ENCODE peak calls at places on chromosomes 11 and 22, in five cellular contexts. D is CD8-positive, alpha-beta memory T cell; S is stomach; L is BE2C; U is PC-3. E is an unnamed sample. For H3K4me1, the result is how much of the 10 kb centered on the place peaks cover.

GRCh38 chr11:114277637-114278341 is 18.4 kb upstream of the NNMT start:
- DNase-seq in D (no peak), U (no peak), S (no peak), L (no peak), E (no peak)

GRCh38 chr11:86610559-86611341 is 61.7 kb downstream of the ME3 start:
- DNase-seq in L (peak), U (peak), S (no peak), D (no peak), E (no peak)

GRCh38 chr11:82527185-82527584 is 206.5 kb downstream of the FAM181B start:
- DNase-seq in L (no peak), S (no peak), D (no peak), U (no peak), E (no peak)

GRCh38 chr11:83008581-83008923 is 63.1 kb downstream of the RAB30 start:
- DNase-seq in D (no peak), U (no peak), L (no peak), S (no peak), E (peak)

GRCh38 chr11:24511518-24511917 is 14.7 kb downstream of the LUZP2 start:
- DNase-seq in D (no peak), L (no peak), S (no peak), U (peak), E (no peak)

GRCh38 chr11:19225599-19225998 is 15.1 kb downstream of the E2F8 start:
- DNase-seq in S (no peak), D (no peak), L (no peak), U (no peak), E (no peak)

GRCh38 chr11:73085189-73085875 is 56.8 kb downstream of the FCHSD2 start:
- DNase-seq in D (no peak), L (no peak), U (peak), S (no peak), E (no peak)

GRCh38 chr11:58301576-58301975 is 33.5 kb upstream of the OR10W1 start:
- DNase-seq in D (no peak), L (no peak), S (no peak), U (peak), E (no peak)

GRCh38 chr22:24380220-24381218 is 46.9 kb upstream of the ADORA2A start:
- DNase-seq in D (no peak), L (peak), S (no peak), U (no peak), E (no peak)

GRCh38 chr11:72589802-72590761 is 84.1 kb downstream of the PDE2A start:
- DNase-seq in L (peak), S (peak), D (peak), U (peak), E (no peak)

GRCh38 chr11:27328602-27329001 is 34.4 kb downstream of the CCDC34 start:
- DNase-seq in U (no peak), L (no peak), D (no peak), S (no peak), E (no peak)

GRCh38 chr11:95084509-95084908 is 5.1 kb upstream of the ENDOD1 start:
- DNase-seq in L (no peak), S (no peak), D (no peak), U (peak), E (no peak)

GRCh38 chr11:85821636-85822035 is 10.7 kb upstream of the SYTL2 start:
- DNase-seq in S (peak), L (no peak), D (no peak), U (peak), E (no peak)

GRCh38 chr22:22344430-22344829 is 99.8 kb downstream of the VPREB1 start:
- DNase-seq in D (no peak), S (no peak), U (no peak), L (no peak), E (no peak)

GRCh38 chr11:118002541-118003019 is 16.4 kb downstream of the IL10RA start:
- DNase-seq in S (no peak), U (no peak), L (no peak), D (no peak), E (no peak)

GRCh38 chr11:33692013-33692504 is 8.6 kb downstream of the C11orf91 start:
- DNase-seq in D (no peak), U (peak), S (peak), L (no peak), E (peak)

GRCh38 chr11:61683961-61684869 is 4.0 kb downstream of the DAGLA start:
- DNase-seq in U (no peak), D (no peak), L (no peak), S (no peak), E (peak)

GRCh38 chr22:24069721-24070120 is 58.6 kb downstream of the CABIN1 start:
- DNase-seq in L (no peak), D (no peak), U (no peak), S (no peak), E (no peak)

GRCh38 chr22:47071812-47072641 is 309.6 kb downstream of the TBC1D22A start:
- DNase-seq in S (no peak), D (no peak), L (no peak), U (no peak), E (no peak)

GRCh38 chr11:128658499-128658898 is 35.4 kb upstream of the FLI1 start:
- DNase-seq in U (no peak), S (no peak), D (no peak), L (no peak), E (no peak)

GRCh38 chr22:39612811-39613548 is 42.4 kb downstream of the CACNA1I start:
- DNase-seq in U (no peak), L (no peak), D (no peak), S (no peak), E (no peak)

GRCh38 chr22:31932863-31933262 is 11.5 kb upstream of the YWHAH start:
- DNase-seq in U (no peak), D (no peak), S (no peak), L (no peak), E (no peak)

GRCh38 chr11:95541715-95542114 is 247.9 kb downstream of the FAM76B start:
- DNase-seq in D (no peak), U (no peak), L (no peak), S (no peak), E (no peak)

GRCh38 chr11:83223457-83223856 is 29.9 kb downstream of the ANKRD42 start:
- DNase-seq in D (no peak), S (no peak), L (no peak), U (no peak), E (no peak)

GRCh38 chr11:118010738-118011461 is 24.7 kb downstream of the IL10RA start:
- DNase-seq in D (no peak), U (no peak), L (no peak), S (peak), E (no peak)

GRCh38 chr11:67644042-67644441 is 4.5 kb upstream of the TBX10 start:
- DNase-seq in U (peak), L (no peak), D (no peak), S (no peak), E (no peak)

GRCh38 chr11:117882539-117882938 is 6.1 kb upstream of the FXYD6 start:
- DNase-seq in S (no peak), U (no peak), D (no peak), L (peak), E (peak)

GRCh38 chr11:128508785-128509518 is 78.4 kb downstream of the ETS1 start:
- DNase-seq in U (peak), L (no peak), S (no peak), D (no peak), E (no peak)

GRCh38 chr11:112617977-112618829 is 343.0 kb upstream of the NCAM1 start:
- DNase-seq in L (peak), D (no peak), S (no peak), U (no peak), E (no peak)

GRCh38 chr11:130634981-130635473 is 186.6 kb downstream of the ADAMTS15 start:
- DNase-seq in S (no peak), L (no peak), D (no peak), U (peak), E (no peak)

GRCh38 chr11:693887-694562 is 997 bp downstream of the DEAF1 start:
- DNase-seq in L (no peak), S (no peak), D (no peak), U (no peak), E (no peak)

GRCh38 chr11:28089378-28089777 is 18.6 kb downstream of the KIF18A start:
- DNase-seq in U (peak), L (no peak), D (no peak), S (no peak), E (no peak)

GRCh38 chr22:21015051-21016006 is at the start of gene P2RX6:
- DNase-seq in L (no peak), S (no peak), U (peak), D (no peak), E (no peak)

GRCh38 chr11:120811731-120812130 is 212.2 kb upstream of the TBCEL start:
- DNase-seq in D (no peak), L (no peak), S (no peak), U (peak), E (no peak)

GRCh38 chr11:24513837-24514594 is 17.2 kb downstream of the LUZP2 start:
- DNase-seq in D (no peak), U (peak), L (no peak), S (no peak), E (no peak)

DNA sequence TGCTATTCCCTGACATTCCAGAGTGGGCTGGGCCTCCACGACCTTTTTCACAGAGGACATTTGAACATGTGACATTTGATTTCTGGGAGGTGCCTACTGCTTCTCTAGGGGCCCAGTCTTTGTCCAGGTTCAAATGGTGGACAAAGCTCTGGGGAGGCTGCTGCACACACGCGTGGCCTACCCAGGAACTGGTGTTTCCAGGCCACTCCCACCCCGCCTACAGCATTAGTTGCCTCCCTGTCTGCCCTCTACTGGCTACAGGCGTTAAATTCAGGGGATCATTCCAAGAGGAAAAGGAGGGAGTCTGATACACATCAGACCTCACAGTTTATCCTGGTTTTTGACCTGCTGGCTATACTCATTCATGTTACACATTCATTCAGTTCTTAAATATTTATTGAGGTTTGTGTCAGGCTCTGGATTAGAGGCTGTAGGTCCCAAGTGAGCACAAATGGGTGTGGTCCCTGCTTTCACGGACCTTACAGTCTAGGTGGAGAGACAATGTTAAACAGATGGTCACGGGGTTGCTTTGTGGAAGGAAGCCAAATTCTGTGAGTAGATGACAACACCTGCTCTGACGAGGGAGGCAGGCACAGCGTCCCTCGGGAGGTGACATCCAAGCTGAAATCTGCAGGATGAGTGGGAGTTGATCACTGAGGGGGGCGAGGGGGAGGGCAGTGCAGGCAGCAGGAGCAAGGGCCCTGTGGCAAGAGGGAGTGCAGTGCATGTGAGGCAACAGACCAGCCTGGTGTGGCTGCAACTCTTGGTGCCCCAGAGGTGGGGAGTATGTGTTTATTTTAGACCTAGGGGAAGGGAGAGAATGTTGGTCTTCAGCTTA is 11.8 kb downstream of the TUB start:
- DNase-seq in L (peak), D (no peak), S (peak), U (peak), E (peak)
- H3K4me3 ChIP-seq in L (no peak), D (no peak), S (no peak), U (no peak), E (no peak)

DNA sequence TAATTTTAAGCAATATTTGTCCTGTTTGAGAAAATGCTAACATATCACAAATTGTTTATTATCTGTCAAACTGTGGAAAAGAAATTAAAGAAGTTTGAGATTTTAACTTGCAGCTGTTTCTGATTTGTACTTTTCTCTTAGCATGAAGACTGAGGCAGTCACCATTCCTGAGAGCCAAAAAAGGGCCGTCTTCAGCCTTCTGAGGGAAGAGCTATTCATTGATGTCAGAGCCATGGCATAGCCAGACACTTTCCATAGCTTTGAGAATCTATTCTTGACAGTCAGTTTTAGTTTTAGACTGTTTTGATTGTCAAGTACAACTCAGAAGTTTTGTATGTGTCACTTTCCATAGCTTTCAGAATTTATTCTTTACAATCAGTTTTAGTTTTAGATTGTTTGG is 32.1 kb downstream of the YAP1 start:
- DNase-seq in S (no peak), D (no peak), L (no peak), U (no peak), E (no peak)
- H3K4me1 ChIP-seq in S (under half), D (under half), L (under half), U (under half), E (under half)

GRCh38 chr22:28505416-28506156 is 174.1 kb downstream of the TTC28 start:
- DNase-seq in D (no peak), S (no peak), U (no peak), L (no peak), E (peak)

GRCh38 chr22:28506207-28506606 is 173.4 kb downstream of the TTC28 start:
- DNase-seq in L (no peak), U (no peak), D (no peak), S (no peak), E (peak)
- H3K4me3 ChIP-seq in L (no peak), U (no peak), D (no peak), S (no peak), E (peak)

GRCh38 chr11:65382036-65382803 is at the start of gene SLC25A45:
- DNase-seq in D (peak), S (peak), L (peak), U (peak), E (peak)

GRCh38 chr11:65384301-65384889 is 1.9 kb upstream of the SLC25A45 start:
- DNase-seq in S (no peak), U (peak), L (no peak), D (peak), E (no peak)

GRCh38 chr11:65382804-65383368 is 440 bp upstream of the SLC25A45 start:
- DNase-seq in L (peak), D (no peak), S (peak), U (peak), E (no peak)

GRCh38 chr11:65381721-65382035 is 768 bp downstream of the SLC25A45 start:
- DNase-seq in L (no peak), D (peak), S (no peak), U (peak), E (no peak)

GRCh38 chr11:65383778-65384177 is 1.3 kb upstream of the SLC25A45 start:
- DNase-seq in U (peak), L (no peak), S (no peak), D (no peak), E (no peak)
- H3K4me1 ChIP-seq in U (half or more), L (under half), S (half or more), D (half or more), E (under half)